ENCODE peak calls at places on chromosome 21, in seven cellular contexts. A, B, K, N, Q, S and W are unnamed samples.

GRCh38 chr21:16534408-16535099 is 804.8 kb downstream of the USP25 start:
- DNase-seq in A (peak), B (peak), K (no peak), N (peak), Q (no peak), S (peak), W (no peak)

GRCh38 chr21:46223217-46223616 is 5.4 kb downstream of the LSS start:
- DNase-seq in A (no peak), B (no peak), K (no peak), N (no peak), Q (no peak), S (no peak), W (no peak)

GRCh38 chr21:42724226-42724920 is 71.0 kb downstream of the PDE9A start:
- DNase-seq in A (no peak), B (no peak), K (peak), N (peak), Q (peak), S (peak), W (peak)

GRCh38 chr21:30695956-30696355 is 22.6 kb downstream of the KRTAP21-3 start:
- DNase-seq in A (no peak), B (no peak), K (no peak), N (no peak), Q (no peak), S (no peak), W (no peak)

GRCh38 chr21:42118121-42118795 is 47.1 kb downstream of the UMODL1 start:
- DNase-seq in A (no peak), B (no peak), K (no peak), N (no peak), Q (no peak), S (no peak), W (no peak)

GRCh38 chr21:31879911-31880310 is 7.1 kb downstream of the HUNK start:
- DNase-seq in A (no peak), B (no peak), K (no peak), N (no peak), Q (no peak), S (no peak), W (no peak)

GRCh38 chr21:36260030-36260787 is 59.8 kb upstream of the MORC3 start:
- DNase-seq in A (no peak), B (no peak), K (peak), N (peak), Q (no peak), S (peak), W (peak)

GRCh38 chr21:35086357-35086756 is 37.3 kb upstream of the RUNX1 start:
- DNase-seq in A (no peak), B (no peak), K (peak), N (peak), Q (no peak), S (no peak), W (no peak)

GRCh38 chr21:42631142-42631541 is 22.3 kb upstream of the PDE9A start:
- DNase-seq in A (no peak), B (no peak), K (no peak), N (no peak), Q (no peak), S (no peak), W (no peak)

GRCh38 chr21:25999935-26000582 is 170.5 kb downstream of the APP start:
- DNase-seq in A (no peak), B (no peak), K (no peak), N (no peak), Q (no peak), S (no peak), W (no peak)

GRCh38 chr21:18411565-18411964 is 8.0 kb upstream of the TMPRSS15 start:
- DNase-seq in A (no peak), B (no peak), K (no peak), N (no peak), Q (no peak), S (no peak), W (no peak)

GRCh38 chr21:38289697-38290096 is 32.9 kb downstream of the KCNJ15 start:
- DNase-seq in A (no peak), B (no peak), K (peak), N (peak), Q (peak), S (no peak), W (peak)

GRCh38 chr21:20570824-20571232 is 427.4 kb upstream of the NCAM2 start:
- DNase-seq in A (no peak), B (no peak), K (no peak), N (no peak), Q (no peak), S (no peak), W (no peak)

GRCh38 chr21:31658053-31658452 is 1.4 kb upstream of the SOD1 start:
- DNase-seq in A (no peak), B (peak), K (no peak), N (no peak), Q (no peak), S (no peak), W (no peak)

GRCh38 chr21:41955516-41955915 is 1.7 kb upstream of the C2CD2 start:
- DNase-seq in A (no peak), B (peak), K (no peak), N (no peak), Q (no peak), S (no peak), W (no peak)

GRCh38 chr21:17688912-17689874 is 76.5 kb upstream of the BTG3 start:
- DNase-seq in A (no peak), B (peak), K (peak), N (peak), Q (peak), S (peak), W (peak)

GRCh38 chr21:36955783-36956182 is 10.7 kb downstream of the HLCS start:
- DNase-seq in A (no peak), B (no peak), K (no peak), N (no peak), Q (no peak), S (no peak), W (no peak)

GRCh38 chr21:42218836-42219605 is at the start of gene ABCG1:
- DNase-seq in A (no peak), B (no peak), K (no peak), N (no peak), Q (no peak), S (no peak), W (no peak)

GRCh38 chr21:46667735-46668380 is 32.4 kb downstream of the PRMT2 start:
- DNase-seq in A (no peak), B (no peak), K (peak), N (peak), Q (no peak), S (peak), W (no peak)

GRCh38 chr21:35321322-35322200 is 272.5 kb upstream of the RUNX1 start:
- DNase-seq in A (no peak), B (no peak), K (no peak), N (no peak), Q (no peak), S (no peak), W (no peak)

GRCh38 chr21:27202301-27202700 is 235.4 kb upstream of the ADAMTS5 start:
- DNase-seq in A (no peak), B (no peak), K (no peak), N (no peak), Q (no peak), S (no peak), W (no peak)

GRCh38 chr21:35059742-35060141 is 10.6 kb upstream of the RUNX1 start:
- DNase-seq in A (no peak), B (no peak), K (no peak), N (peak), Q (no peak), S (no peak), W (no peak)

GRCh38 chr21:14989359-14989758 is 75.4 kb downstream of the NRIP1 start:
- DNase-seq in A (no peak), B (no peak), K (no peak), N (peak), Q (no peak), S (no peak), W (no peak)

GRCh38 chr21:38440746-38441145 is 57.5 kb downstream of the ERG start:
- DNase-seq in A (no peak), B (no peak), K (peak), N (peak), Q (peak), S (peak), W (peak)

GRCh38 chr21:33362044-33362555 is 37.3 kb downstream of the IFNAR1 start:
- DNase-seq in A (no peak), B (no peak), K (no peak), N (no peak), Q (no peak), S (no peak), W (no peak)
- H3K4me3 ChIP-seq in A (no peak), B (no peak), K (no peak), N (no peak), Q (no peak), S (no peak), W (no peak)

DNA sequence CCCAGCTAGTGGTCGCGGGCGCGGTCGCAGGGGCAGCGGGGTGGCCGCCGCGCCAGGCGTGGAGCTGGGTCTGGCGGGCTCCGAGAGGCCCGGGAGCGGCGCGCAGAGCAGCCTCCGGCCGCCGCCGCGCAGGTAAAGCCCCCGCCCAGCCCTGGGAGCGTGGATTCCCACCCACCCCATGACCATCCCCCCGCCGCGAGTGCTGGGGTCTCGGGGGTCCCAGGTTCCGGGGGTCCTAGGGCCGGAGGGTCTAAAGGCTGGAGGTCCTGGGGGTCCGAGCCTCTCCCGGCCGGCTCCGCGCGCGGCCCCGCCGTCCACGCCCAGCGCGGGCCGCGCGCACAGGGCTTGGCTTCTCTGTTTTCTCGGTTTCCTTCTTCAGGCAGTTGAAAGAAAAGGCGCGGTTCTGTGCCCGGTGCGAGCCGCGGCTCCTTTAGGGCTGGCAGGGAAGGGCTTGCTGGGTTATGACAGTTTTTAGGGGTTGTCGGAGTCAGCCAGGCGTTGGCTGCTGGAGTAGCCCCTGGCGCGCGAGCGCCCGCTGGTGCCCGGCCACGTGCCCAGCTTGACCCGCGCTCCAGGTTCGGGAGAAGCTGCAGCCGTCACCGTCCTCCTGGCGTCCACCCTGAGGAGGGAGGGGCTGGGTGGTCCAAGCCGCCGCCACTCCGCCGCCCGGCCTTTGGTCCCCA is 355 bp downstream of the LRRC3 start:
- DNase-seq in A (no peak), B (peak), K (no peak), N (peak), Q (no peak), S (peak), W (no peak)
- TF ChIP-seq CTCF in A (no peak), B (no peak), K (peak), N (no peak), Q (peak), S (peak), W (peak)

DNA sequence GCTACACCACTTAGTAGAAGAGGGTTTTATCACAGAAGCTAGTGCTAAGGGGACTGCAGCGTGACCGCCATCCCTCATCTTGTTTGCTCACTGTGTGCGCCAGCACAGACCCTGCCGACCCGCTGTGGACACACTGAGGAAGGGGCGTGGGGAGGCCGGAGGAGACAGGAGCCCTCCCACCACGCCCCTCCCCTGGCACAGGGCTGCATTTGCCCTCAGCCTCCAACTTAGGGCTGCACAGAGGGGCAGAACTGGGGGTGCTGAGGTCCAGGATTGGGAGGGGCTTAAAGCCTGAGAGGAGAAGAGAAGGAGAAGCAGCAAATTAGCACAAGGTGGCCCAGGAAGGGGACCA is 37.2 kb downstream of the RRP1 start:
- DNase-seq in A (no peak), B (no peak), K (no peak), N (no peak), Q (no peak), S (no peak), W (no peak)
- H3K4me3 ChIP-seq in A (no peak), B (no peak), K (no peak), N (no peak), Q (no peak), S (no peak), W (no peak)

DNA sequence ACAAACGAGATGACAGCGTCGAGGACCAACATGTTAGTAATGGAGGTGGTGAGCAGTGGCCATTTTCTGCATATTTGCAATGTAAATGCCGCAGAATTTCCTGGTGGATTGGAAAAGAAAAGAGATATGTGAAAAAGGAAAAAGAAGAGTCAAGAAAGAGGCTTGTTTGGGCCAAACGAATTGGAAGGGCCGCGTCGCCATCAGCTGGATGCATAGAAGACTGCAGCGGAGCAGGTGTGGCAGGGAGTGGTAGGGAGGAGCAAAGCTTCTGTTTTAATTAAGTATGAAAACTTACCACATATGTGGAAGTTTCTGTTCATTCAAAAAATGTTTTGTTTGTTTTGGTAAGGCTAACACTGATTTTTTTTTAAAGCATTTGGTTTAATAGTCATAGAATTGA is 690.7 kb downstream of the NCAM2 start:
- DNase-seq in A (no peak), B (no peak), K (no peak), N (peak), Q (no peak), S (no peak), W (no peak)
- TF ChIP-seq CTCF in A (peak), B (no peak), K (peak), N (peak), Q (peak), S (no peak), W (peak)